ENCODE peak calls at places on chromosomes 6 and 20, in eight cellular contexts. P is HepG2, O is suprapubic skin, U is spleen, Y is HCT116, S is transverse colon, X is endothelial cell of umbilical vein, I is GM23338. W is an unnamed sample.

GRCh38 chr6:49151957-49152356 is 311.1 kb downstream of the MMUT start:
- DNase-seq in P (no peak), O (no peak), U (no peak), Y (no peak), S (no peak), X (no peak), I (no peak), W (no peak)

GRCh38 chr20:20611165-20611564 is 101.3 kb downstream of the RALGAPA2 start:
- DNase-seq in P (peak; percentile 20), O (no peak), U (no peak), Y (no peak), S (no peak), X (no peak), I (no peak), W (no peak)

GRCh38 chr6:15907914-15908518 is 220.9 kb upstream of the MYLIP start:
- DNase-seq in P (no peak), O (no peak), U (no peak), Y (no peak), S (peak; percentile 15), X (no peak), I (peak; percentile 44), W (peak; percentile 52)

GRCh38 chr20:20037960-20038359 is 14.3 kb downstream of the CRNKL1 start:
- DNase-seq in P (no peak), O (no peak), U (no peak), Y (no peak), S (no peak), X (peak; percentile 82), I (peak; percentile 66), W (no peak)

GRCh38 chr6:110250058-110250457 is 69.8 kb downstream of the CDC40 start:
- DNase-seq in P (no peak), O (no peak), U (no peak), Y (no peak), S (no peak), X (no peak), I (peak; percentile 39), W (no peak)

GRCh38 chr6:154857529-154857928 is 124.3 kb downstream of the SCAF8 start:
- DNase-seq in P (no peak), O (no peak), U (no peak), Y (no peak), S (no peak), X (no peak), I (no peak), W (no peak)

GRCh38 chr20:17835240-17835940 is 133.2 kb downstream of the SNX5 start:
- DNase-seq in P (no peak), O (peak; percentile 87), U (no peak), Y (peak; percentile 55), S (peak; percentile 41), X (peak; percentile 58), I (no peak), W (peak; percentile 63)

GRCh38 chr6:165616116-165616515 is 46.9 kb downstream of the PDE10A start:
- DNase-seq in P (no peak), O (no peak), U (no peak), Y (no peak), S (no peak), X (peak; percentile 8), I (no peak), W (no peak)

GRCh38 chr6:81561071-81561564 is 191.4 kb downstream of the TENT5A start:
- DNase-seq in P (peak; percentile 69), O (no peak), U (no peak), Y (peak; percentile 86), S (no peak), X (no peak), I (no peak), W (no peak)

GRCh38 chr20:3045042-3045815 is 623 bp upstream of the MRPS26 start:
- DNase-seq in P (no peak), O (peak; percentile 90), U (no peak), Y (no peak), S (peak; percentile 86), X (no peak), I (peak; percentile 82), W (peak; percentile 70)

GRCh38 chr6:64014581-64014980 is 379.0 kb downstream of the PHF3 start:
- DNase-seq in P (no peak), O (no peak), U (no peak), Y (no peak), S (no peak), X (no peak), I (no peak), W (no peak)

GRCh38 chr6:169215201-169215661 is 38.4 kb downstream of the THBS2 start:
- DNase-seq in P (no peak), O (no peak), U (no peak), Y (no peak), S (no peak), X (no peak), I (no peak), W (no peak)
- TF ChIP-seq POLR2AphosphoS5 in P (no peak), O (no peak), U (no peak), Y (no peak), S (peak; percentile 58), X (no peak), I (no peak), W (no peak)

GRCh38 chr6:52514514-52514913 is 62.3 kb downstream of the TRAM2 start:
- DNase-seq in P (no peak), O (peak; percentile 86), U (no peak), Y (peak; percentile 51), S (no peak), X (no peak), I (no peak), W (no peak)
- H3K4me1 ChIP-seq in P (peaks cover 54% of the 10 kb centered on the region), O (peaks cover 64% of the 10 kb centered on the region), U (peaks cover 48% of the 10 kb centered on the region), Y (peaks cover 55% of the 10 kb centered on the region), S (peaks cover 34% of the 10 kb centered on the region), X (peaks cover 77% of the 10 kb centered on the region), I (peaks cover 18% of the 10 kb centered on the region), W (peaks cover 18% of the 10 kb centered on the region)

GRCh38 chr6:3884007-3884745 is 35.0 kb downstream of the FAM50B start:
- DNase-seq in P (no peak), O (no peak), U (no peak), Y (no peak), S (no peak), X (peak; percentile 93), I (no peak), W (no peak)
- TF ChIP-seq POLR2AphosphoS5 in P (no peak), O (no peak), U (no peak), Y (no peak), S (no peak), X (peak; percentile 73), I (no peak), W (no peak)

GRCh38 chr20:37991506-37992302 is 41.6 kb downstream of the TTI1 start:
- DNase-seq in P (no peak), O (no peak), U (no peak), Y (no peak), S (no peak), X (no peak), I (no peak), W (no peak)

GRCh38 chr20:37988555-37988954 is 44.7 kb downstream of the TTI1 start:
- DNase-seq in P (no peak), O (no peak), U (no peak), Y (no peak), S (no peak), X (no peak), I (no peak), W (no peak)

GRCh38 chr20:37989601-37990001 is 43.7 kb downstream of the TTI1 start:
- DNase-seq in P (no peak), O (peak; percentile 69), U (no peak), Y (no peak), S (peak; percentile 66), X (peak; percentile 60), I (no peak), W (no peak)

GRCh38 chr20:37992802-37993538 is 40.3 kb downstream of the TTI1 start:
- DNase-seq in P (peak; percentile 55), O (no peak), U (no peak), Y (no peak), S (peak; percentile 34), X (peak; percentile 15), I (peak; percentile 46), W (no peak)

GRCh38 chr20:37990571-37991151 is 42.6 kb downstream of the TTI1 start:
- DNase-seq in P (peak; percentile 40), O (peak; percentile 74), U (peak; percentile 86), Y (no peak), S (peak; percentile 76), X (peak; percentile 59), I (no peak), W (no peak)
- H3K4me1 ChIP-seq in P (peaks cover 48% of the 10 kb centered on the region), O (peaks cover 35% of the 10 kb centered on the region), U (peaks cover 38% of the 10 kb centered on the region), Y (no peaks in the 10 kb centered on the region), S (peaks cover 63% of the 10 kb centered on the region), X (peaks cover 24% of the 10 kb centered on the region), I (peaks cover 5% of the 10 kb centered on the region), W (no peaks in the 10 kb centered on the region)

DNA sequence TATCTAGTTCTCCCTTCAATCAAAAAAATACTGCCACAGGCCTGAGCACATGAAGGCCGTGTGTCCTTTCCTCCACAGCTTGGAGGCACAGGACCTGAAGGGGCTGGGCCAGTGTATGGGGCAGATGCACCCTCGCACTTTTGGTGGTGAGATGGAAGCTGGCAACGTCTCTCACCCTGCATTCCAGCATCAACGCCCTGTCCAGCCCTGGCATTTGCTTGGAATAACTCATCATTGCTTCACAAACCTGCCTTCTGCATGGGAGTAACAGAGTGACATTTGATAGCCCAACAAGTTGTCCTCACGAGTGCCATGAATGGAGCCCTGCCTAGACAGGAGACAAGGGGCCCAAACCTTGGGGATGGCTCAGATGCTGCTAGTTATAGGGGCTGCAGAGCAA is 257.9 kb downstream of the SMOC2 start:
- DNase-seq in P (no peak), O (no peak), U (no peak), Y (no peak), S (no peak), X (no peak), I (no peak), W (no peak)
- TF ChIP-seq POLR2AphosphoS5 in P (no peak), O (no peak), U (no peak), Y (no peak), S (no peak), X (no peak), I (no peak), W (no peak)

GRCh38 chr20:60054716-60055371 is 96.6 kb downstream of the CDH26 start:
- DNase-seq in P (no peak), O (no peak), U (peak; percentile 83), Y (no peak), S (no peak), X (no peak), I (no peak), W (no peak)
- H3K4me1 ChIP-seq in P (peaks cover 10% of the 10 kb centered on the region), O (peaks cover 14% of the 10 kb centered on the region), U (peaks cover 54% of the 10 kb centered on the region), Y (no peaks in the 10 kb centered on the region), S (peaks cover 6% of the 10 kb centered on the region), X (no peaks in the 10 kb centered on the region), I (peaks cover 13% of the 10 kb centered on the region), W (peaks cover 4% of the 10 kb centered on the region)

GRCh38 chr20:57440678-57441509 is 49.7 kb downstream of the RBM38 start:
- DNase-seq in P (no peak), O (peak; percentile 82), U (peak; percentile 86), Y (no peak), S (peak; percentile 58), X (no peak), I (peak; percentile 42), W (peak; percentile 65)
- TF ChIP-seq POLR2AphosphoS5 in P (no peak), O (no peak), U (peak; percentile 66), Y (no peak), S (peak; percentile 77), X (no peak), I (no peak), W (no peak)

DNA sequence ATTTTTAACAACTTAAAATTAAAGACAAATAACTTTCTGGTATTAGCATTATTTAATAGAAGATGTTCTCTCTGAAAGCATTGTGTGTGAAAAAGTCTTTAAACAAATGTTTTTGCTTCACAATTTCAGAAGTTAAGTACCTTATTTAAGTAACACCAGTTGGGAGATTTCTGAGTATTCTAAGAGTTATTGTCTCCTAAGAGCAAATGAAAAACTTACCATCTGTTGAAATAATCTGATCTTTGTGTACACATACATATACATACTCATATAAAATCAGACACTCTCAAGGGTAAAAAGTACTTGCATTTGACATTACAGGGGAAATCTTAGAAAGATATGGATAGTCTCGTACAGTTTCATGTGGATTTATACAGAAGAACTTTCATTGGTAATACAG is 2.4 kb downstream of the BTBD3 start:
- DNase-seq in P (no peak), O (no peak), U (no peak), Y (no peak), S (no peak), X (no peak), I (no peak), W (no peak)
- H3K4me1 ChIP-seq in P (no peaks in the 10 kb centered on the region), O (peaks cover 49% of the 10 kb centered on the region), U (peaks cover 23% of the 10 kb centered on the region), Y (no peaks in the 10 kb centered on the region), S (peaks cover 35% of the 10 kb centered on the region), X (peaks cover 3% of the 10 kb centered on the region), I (peaks cover 27% of the 10 kb centered on the region), W (no peaks in the 10 kb centered on the region)